ENCODE peak calls at places on chromosomes 6 and 20, in eight cellular contexts. One of them, this sample, is unnamed.
A peak's percentile ranks its signal among the peaks of the same experiment; 100 is the strongest.

GRCh38 chr6:160134779-160135547 is 13.3 kb downstream of the SLC22A1 start:
- DNase-seq in colonic mucosa: no peak
- DNase-seq in body of pancreas: no peak
- DNase-seq in A673: no peak
- DNase-seq in naive thymus-derived CD4-positive, alpha-beta T cell: no peak
- DNase-seq in IMR-90: no peak
- DNase-seq in mucosa of descending colon: no peak
- DNase-seq in adipocyte: no peak
- DNase-seq in this sample: no peak

GRCh38 chr6:108673153-108673552 is 112.4 kb downstream of the FOXO3 start:
- DNase-seq in colonic mucosa: no peak
- DNase-seq in body of pancreas: no peak
- DNase-seq in A673: no peak
- DNase-seq in naive thymus-derived CD4-positive, alpha-beta T cell: no peak
- DNase-seq in IMR-90: no peak
- DNase-seq in mucosa of descending colon: no peak
- DNase-seq in adipocyte: no peak
- DNase-seq in this sample: no peak

GRCh38 chr20:51034461-51034860 is 11.6 kb upstream of the KCNG1 start:
- DNase-seq in colonic mucosa: no peak
- DNase-seq in body of pancreas: no peak
- DNase-seq in A673: no peak
- DNase-seq in naive thymus-derived CD4-positive, alpha-beta T cell: no peak
- DNase-seq in IMR-90: no peak
- DNase-seq in mucosa of descending colon: no peak
- DNase-seq in adipocyte: no peak
- DNase-seq in this sample: no peak

GRCh38 chr20:39946946-39947345 is 742.1 kb downstream of the MAFB start:
- DNase-seq in colonic mucosa: no peak
- DNase-seq in body of pancreas: no peak
- DNase-seq in A673: no peak
- DNase-seq in naive thymus-derived CD4-positive, alpha-beta T cell: no peak
- DNase-seq in IMR-90: no peak
- DNase-seq in mucosa of descending colon: no peak
- DNase-seq in adipocyte: peak; percentile 15
- DNase-seq in this sample: no peak

GRCh38 chr6:123965894-123966293 is 162.2 kb downstream of the NKAIN2 start:
- DNase-seq in colonic mucosa: no peak
- DNase-seq in body of pancreas: no peak
- DNase-seq in A673: peak; percentile 34
- DNase-seq in naive thymus-derived CD4-positive, alpha-beta T cell: no peak
- DNase-seq in IMR-90: peak; percentile 23
- DNase-seq in mucosa of descending colon: no peak
- DNase-seq in adipocyte: no peak
- DNase-seq in this sample: no peak

GRCh38 chr6:121319112-121319553 is 15.1 kb downstream of the TBC1D32 start:
- DNase-seq in colonic mucosa: no peak
- DNase-seq in body of pancreas: no peak
- DNase-seq in A673: peak; percentile 60
- DNase-seq in naive thymus-derived CD4-positive, alpha-beta T cell: no peak
- DNase-seq in IMR-90: peak; percentile 20
- DNase-seq in mucosa of descending colon: no peak
- DNase-seq in adipocyte: peak; percentile 78
- DNase-seq in this sample: peak; percentile 64

GRCh38 chr6:98657764-98658163 is 176.6 kb upstream of the POU3F2 start:
- DNase-seq in colonic mucosa: peak; percentile 19
- DNase-seq in body of pancreas: peak; percentile 29
- DNase-seq in A673: peak; percentile 73
- DNase-seq in naive thymus-derived CD4-positive, alpha-beta T cell: no peak
- DNase-seq in IMR-90: peak; percentile 38
- DNase-seq in mucosa of descending colon: no peak
- DNase-seq in adipocyte: peak; percentile 53
- DNase-seq in this sample: peak; percentile 86

GRCh38 chr20:22338140-22338708 is 246.1 kb downstream of the FOXA2 start:
- DNase-seq in colonic mucosa: no peak
- DNase-seq in body of pancreas: no peak
- DNase-seq in A673: no peak
- DNase-seq in naive thymus-derived CD4-positive, alpha-beta T cell: no peak
- DNase-seq in IMR-90: no peak
- DNase-seq in mucosa of descending colon: no peak
- DNase-seq in adipocyte: no peak
- DNase-seq in this sample: no peak

GRCh38 chr6:19551611-19552010 is 285.6 kb upstream of the ID4 start:
- DNase-seq in colonic mucosa: no peak
- DNase-seq in body of pancreas: no peak
- DNase-seq in A673: no peak
- DNase-seq in naive thymus-derived CD4-positive, alpha-beta T cell: no peak
- DNase-seq in IMR-90: no peak
- DNase-seq in mucosa of descending colon: no peak
- DNase-seq in adipocyte: no peak
- DNase-seq in this sample: no peak

GRCh38 chr6:167676666-167677421 is 149.9 kb upstream of the AFDN start:
- DNase-seq in colonic mucosa: peak; percentile 75
- DNase-seq in body of pancreas: no peak
- DNase-seq in A673: peak; percentile 37
- DNase-seq in naive thymus-derived CD4-positive, alpha-beta T cell: no peak
- DNase-seq in IMR-90: no peak
- DNase-seq in mucosa of descending colon: no peak
- DNase-seq in adipocyte: no peak
- DNase-seq in this sample: peak; percentile 48

GRCh38 chr6:167679137-167679736 is 147.5 kb upstream of the AFDN start:
- DNase-seq in colonic mucosa: no peak
- DNase-seq in body of pancreas: no peak
- DNase-seq in A673: no peak
- DNase-seq in naive thymus-derived CD4-positive, alpha-beta T cell: no peak
- DNase-seq in IMR-90: no peak
- DNase-seq in mucosa of descending colon: no peak
- DNase-seq in adipocyte: no peak
- DNase-seq in this sample: peak; percentile 5

GRCh38 chr6:167679791-167680604 is 146.7 kb upstream of the AFDN start:
- DNase-seq in colonic mucosa: no peak
- DNase-seq in body of pancreas: no peak
- DNase-seq in A673: no peak
- DNase-seq in naive thymus-derived CD4-positive, alpha-beta T cell: no peak
- DNase-seq in IMR-90: no peak
- DNase-seq in mucosa of descending colon: no peak
- DNase-seq in adipocyte: no peak
- DNase-seq in this sample: no peak

GRCh38 chr6:167677422-167677789 is 149.3 kb upstream of the AFDN start:
- DNase-seq in colonic mucosa: no peak
- DNase-seq in body of pancreas: no peak
- DNase-seq in A673: no peak
- DNase-seq in naive thymus-derived CD4-positive, alpha-beta T cell: no peak
- DNase-seq in IMR-90: no peak
- DNase-seq in mucosa of descending colon: no peak
- DNase-seq in adipocyte: no peak
- DNase-seq in this sample: no peak

DNA sequence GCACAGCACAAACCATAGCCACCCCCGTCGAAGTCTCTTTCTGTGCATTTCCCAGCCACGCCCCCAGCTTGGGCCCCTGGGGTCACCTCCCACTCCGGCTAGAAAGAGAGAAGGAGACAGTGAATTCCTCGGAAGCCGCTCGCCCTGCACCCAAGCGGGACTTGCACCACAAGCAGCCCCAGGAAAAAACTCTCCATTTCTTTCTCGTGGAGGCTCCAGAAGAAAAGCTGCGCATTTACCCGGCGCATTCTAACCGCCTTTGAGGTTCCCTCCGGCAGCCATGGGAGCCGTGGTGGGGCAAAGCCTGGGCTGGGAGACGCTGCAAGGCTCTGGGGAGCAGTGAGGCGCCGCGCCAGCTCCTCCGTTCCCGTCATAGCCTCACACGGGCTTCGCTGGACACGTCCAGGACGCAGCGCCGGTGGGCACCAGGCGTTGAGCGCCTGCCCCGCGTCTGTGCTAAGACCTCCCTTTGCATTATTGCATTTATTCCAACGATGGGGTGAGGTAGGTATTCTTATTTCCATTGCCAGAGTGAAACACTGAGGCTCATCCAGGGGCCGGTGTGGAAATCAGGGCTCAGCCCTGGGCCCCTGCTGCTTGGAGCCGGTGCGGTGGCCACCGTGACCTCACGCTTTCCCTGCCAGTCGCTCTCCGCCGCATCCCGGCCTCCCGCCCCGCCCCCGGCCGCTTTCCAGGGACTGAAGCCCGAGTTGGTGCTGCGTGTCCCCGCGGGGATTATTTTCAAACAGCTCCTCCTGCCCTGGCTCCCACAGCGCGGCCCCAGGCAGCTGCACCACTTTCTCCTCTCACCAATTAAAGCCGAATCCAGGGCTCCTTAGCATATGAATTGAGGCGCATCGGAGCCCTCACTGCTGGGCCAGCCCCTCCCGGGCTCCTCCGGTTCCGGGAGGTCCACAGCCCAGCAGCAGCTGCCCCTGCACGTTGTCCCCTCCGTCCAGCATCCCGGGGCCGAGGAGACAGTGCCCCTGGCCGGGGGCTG is 148.3 kb upstream of the AFDN start:
- DNase-seq in colonic mucosa: peak; percentile 67
- DNase-seq in body of pancreas: peak; percentile 76
- DNase-seq in A673: peak; percentile 64
- DNase-seq in naive thymus-derived CD4-positive, alpha-beta T cell: no peak
- DNase-seq in IMR-90: no peak
- DNase-seq in mucosa of descending colon: no peak
- DNase-seq in adipocyte: no peak
- DNase-seq in this sample: peak; percentile 77
- H3K4me1 ChIP-seq in colonic mucosa: peaks cover 20% of the 10 kb centered on the region
- H3K4me1 ChIP-seq in body of pancreas: peaks cover 59% of the 10 kb centered on the region
- H3K4me1 ChIP-seq in A673: peaks cover 17% of the 10 kb centered on the region
- H3K4me1 ChIP-seq in naive thymus-derived CD4-positive, alpha-beta T cell: no peaks in the 10 kb centered on the region
- H3K4me1 ChIP-seq in IMR-90: no peaks in the 10 kb centered on the region
- H3K4me1 ChIP-seq in mucosa of descending colon: peaks cover 33% of the 10 kb centered on the region
- H3K4me1 ChIP-seq in adipocyte: peaks cover 10% of the 10 kb centered on the region
- H3K4me1 ChIP-seq in this sample: peaks cover 48% of the 10 kb centered on the region

GRCh38 chr6:15259766-15260098 is 13.9 kb downstream of the JARID2 start:
- DNase-seq in colonic mucosa: no peak
- DNase-seq in body of pancreas: no peak
- DNase-seq in A673: no peak
- DNase-seq in naive thymus-derived CD4-positive, alpha-beta T cell: no peak
- DNase-seq in IMR-90: no peak
- DNase-seq in mucosa of descending colon: no peak
- DNase-seq in adipocyte: no peak
- DNase-seq in this sample: no peak
- H3K4me1 ChIP-seq in colonic mucosa: no peaks in the 10 kb centered on the region
- H3K4me1 ChIP-seq in body of pancreas: peaks cover 31% of the 10 kb centered on the region
- H3K4me1 ChIP-seq in A673: peaks cover 83% of the 10 kb centered on the region
- H3K4me1 ChIP-seq in naive thymus-derived CD4-positive, alpha-beta T cell: peaks cover 18% of the 10 kb centered on the region
- H3K4me1 ChIP-seq in IMR-90: peaks cover 23% of the 10 kb centered on the region
- H3K4me1 ChIP-seq in mucosa of descending colon: peaks cover 18% of the 10 kb centered on the region
- H3K4me1 ChIP-seq in adipocyte: peaks cover 56% of the 10 kb centered on the region
- H3K4me1 ChIP-seq in this sample: peaks cover 45% of the 10 kb centered on the region

GRCh38 chr6:1390071-1390804 is 862 bp downstream of the FOXF2 start:
- DNase-seq in colonic mucosa: no peak
- DNase-seq in body of pancreas: no peak
- DNase-seq in A673: peak; percentile 49
- DNase-seq in naive thymus-derived CD4-positive, alpha-beta T cell: no peak
- DNase-seq in IMR-90: peak; percentile 70
- DNase-seq in mucosa of descending colon: no peak
- DNase-seq in adipocyte: peak; percentile 76
- DNase-seq in this sample: no peak

GRCh38 chr6:1388927-1389790 is at the start of gene FOXF2:
- DNase-seq in colonic mucosa: no peak
- DNase-seq in body of pancreas: no peak
- DNase-seq in A673: no peak
- DNase-seq in naive thymus-derived CD4-positive, alpha-beta T cell: no peak
- DNase-seq in IMR-90: no peak
- DNase-seq in mucosa of descending colon: no peak
- DNase-seq in adipocyte: peak; percentile 81
- DNase-seq in this sample: peak; percentile 69

GRCh38 chr6:1389791-1390070 is 355 bp downstream of the FOXF2 start:
- DNase-seq in colonic mucosa: no peak
- DNase-seq in body of pancreas: no peak
- DNase-seq in A673: no peak
- DNase-seq in naive thymus-derived CD4-positive, alpha-beta T cell: no peak
- DNase-seq in IMR-90: no peak
- DNase-seq in mucosa of descending colon: no peak
- DNase-seq in adipocyte: no peak
- DNase-seq in this sample: no peak

GRCh38 chr6:1387632-1388031 is 1.7 kb upstream of the FOXF2 start:
- DNase-seq in colonic mucosa: no peak
- DNase-seq in body of pancreas: no peak
- DNase-seq in A673: no peak
- DNase-seq in naive thymus-derived CD4-positive, alpha-beta T cell: no peak
- DNase-seq in IMR-90: no peak
- DNase-seq in mucosa of descending colon: no peak
- DNase-seq in adipocyte: no peak
- DNase-seq in this sample: no peak

GRCh38 chr6:1388081-1388926 is 1.1 kb upstream of the FOXF2 start:
- DNase-seq in colonic mucosa: no peak
- DNase-seq in body of pancreas: no peak
- DNase-seq in A673: no peak
- DNase-seq in naive thymus-derived CD4-positive, alpha-beta T cell: no peak
- DNase-seq in IMR-90: peak; percentile 53
- DNase-seq in mucosa of descending colon: no peak
- DNase-seq in adipocyte: peak; percentile 59
- DNase-seq in this sample: no peak
- H3K4me1 ChIP-seq in colonic mucosa: no peaks in the 10 kb centered on the region
- H3K4me1 ChIP-seq in body of pancreas: peaks cover 36% of the 10 kb centered on the region
- H3K4me1 ChIP-seq in A673: no peaks in the 10 kb centered on the region
- H3K4me1 ChIP-seq in naive thymus-derived CD4-positive, alpha-beta T cell: no peaks in the 10 kb centered on the region
- H3K4me1 ChIP-seq in IMR-90: peaks cover 11% of the 10 kb centered on the region
- H3K4me1 ChIP-seq in mucosa of descending colon: peaks cover 4% of the 10 kb centered on the region
- H3K4me1 ChIP-seq in adipocyte: peaks cover 16% of the 10 kb centered on the region
- H3K4me1 ChIP-seq in this sample: peaks cover 13% of the 10 kb centered on the region

DNA sequence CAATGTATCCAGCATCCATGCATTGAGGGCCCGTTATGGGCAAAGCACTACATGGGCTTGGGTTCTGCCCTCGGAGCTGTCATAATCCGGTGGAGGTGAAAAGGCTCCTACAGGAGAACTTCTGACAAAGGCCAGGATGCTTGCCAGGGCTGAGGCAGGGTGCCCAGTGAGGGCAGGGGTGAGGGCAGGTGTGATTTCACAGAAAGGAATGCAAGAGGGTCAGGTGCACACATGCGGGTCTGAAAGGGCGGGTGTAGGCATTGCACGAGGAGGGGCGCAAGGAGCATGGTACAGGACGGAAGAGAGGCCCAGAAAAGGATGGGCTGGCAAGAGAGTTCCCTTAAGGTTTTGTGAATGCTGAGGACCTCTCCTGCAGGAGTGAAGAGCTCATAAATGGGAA is 348.0 kb downstream of the BTBD3 start:
- DNase-seq in colonic mucosa: no peak
- DNase-seq in body of pancreas: no peak
- DNase-seq in A673: no peak
- DNase-seq in naive thymus-derived CD4-positive, alpha-beta T cell: no peak
- DNase-seq in IMR-90: no peak
- DNase-seq in mucosa of descending colon: no peak
- DNase-seq in adipocyte: no peak
- DNase-seq in this sample: no peak
- H3K4me1 ChIP-seq in colonic mucosa: no peaks in the 10 kb centered on the region
- H3K4me1 ChIP-seq in body of pancreas: no peaks in the 10 kb centered on the region
- H3K4me1 ChIP-seq in A673: no peaks in the 10 kb centered on the region
- H3K4me1 ChIP-seq in naive thymus-derived CD4-positive, alpha-beta T cell: no peaks in the 10 kb centered on the region
- H3K4me1 ChIP-seq in IMR-90: no peaks in the 10 kb centered on the region
- H3K4me1 ChIP-seq in mucosa of descending colon: no peaks in the 10 kb centered on the region
- H3K4me1 ChIP-seq in adipocyte: no peaks in the 10 kb centered on the region
- H3K4me1 ChIP-seq in this sample: no peaks in the 10 kb centered on the region

This sample was measured in hepatocyte.